ENCODE peak calls at places on chromosomes 2 and 18, in seven cellular contexts. A is IMR-90, I is neuronal stem cell, E is mesendoderm, C is mesenchymal stem cell, V is H1, O is trophoblast cell. X is an unnamed sample.

GRCh38 chr2:101566632-101567228 is 91.8 kb upstream of the RFX8 start:
- DNase-seq in V (no peak), A (no peak), C (no peak), E (no peak), I (no peak), O (no peak), X (no peak)

GRCh38 chr2:184598313-184599053 is at the start of gene ZNF804A:
- DNase-seq in C (peak), I (peak), O (peak), A (peak), V (no peak), E (peak), X (peak)

GRCh38 chr2:11155326-11156059 is at the start of gene SLC66A3:
- DNase-seq in C (peak), A (peak), V (peak), E (peak), O (peak), I (peak), X (no peak)

GRCh38 chr2:110149330-110150220 is 34.0 kb upstream of the MALL start:
- DNase-seq in I (no peak), C (peak), E (no peak), A (peak), V (no peak), O (no peak), X (no peak)

GRCh38 chr2:54456526-54457325 is 599 bp downstream of the SPTBN1 start:
- DNase-seq in E (peak), O (no peak), A (peak), C (peak), V (no peak), I (peak), X (peak)

GRCh38 chr2:222076978-222077690 is 221.7 kb downstream of the PAX3 start:
- DNase-seq in A (no peak), V (no peak), I (no peak), C (no peak), O (no peak), E (no peak), X (no peak)

GRCh38 chr2:97726311-97727064 is 13.1 kb downstream of the ZAP70 start:
- DNase-seq in V (no peak), C (peak), I (no peak), A (peak), E (no peak), O (no peak), X (no peak)

GRCh38 chr2:57160976-57161375 is 885.6 kb upstream of the VRK2 start:
- DNase-seq in V (no peak), O (no peak), C (peak), I (no peak), E (no peak), A (no peak), X (no peak)

GRCh38 chr2:152627010-152627957 is 90.0 kb downstream of the PRPF40A start:
- DNase-seq in A (peak), V (no peak), O (no peak), I (no peak), C (peak), E (peak), X (no peak)

GRCh38 chr18:3297025-3297984 is 35.4 kb downstream of the MYL12B start:
- DNase-seq in E (peak), I (peak), C (peak), O (peak), V (peak), A (peak), X (peak)

GRCh38 chr2:113370478-113371091 is 66.9 kb upstream of the ZNG1B start:
- DNase-seq in A (peak), I (peak), O (peak), E (peak), C (peak), V (peak), X (peak)

GRCh38 chr2:200862532-200863000 is 1.9 kb downstream of the CLK1 start:
- DNase-seq in E (peak), A (peak), I (no peak), V (no peak), C (peak), O (peak), X (no peak)

GRCh38 chr2:67462741-67463496 is 65.8 kb downstream of the ETAA1 start:
- DNase-seq in V (no peak), O (no peak), A (no peak), I (no peak), C (no peak), E (no peak), X (no peak)

GRCh38 chr2:25103287-25103871 is 61.5 kb downstream of the EFR3B start:
- DNase-seq in O (no peak), A (peak), V (no peak), E (no peak), C (peak), I (no peak), X (no peak)

GRCh38 chr2:106644623-106645022 is 157.5 kb downstream of the CD8B2 start:
- DNase-seq in I (no peak), A (no peak), C (no peak), V (no peak), O (no peak), E (no peak), X (no peak)

GRCh38 chr2:106649306-106649705 is 162.1 kb downstream of the CD8B2 start:
- DNase-seq in V (no peak), E (no peak), C (peak), O (peak), I (no peak), A (no peak), X (no peak)
- H4K8ac ChIP-seq in V (no peak), E (no peak), C (no peak), O (no peak), I (no peak), A (no peak), X (no peak)

DNA sequence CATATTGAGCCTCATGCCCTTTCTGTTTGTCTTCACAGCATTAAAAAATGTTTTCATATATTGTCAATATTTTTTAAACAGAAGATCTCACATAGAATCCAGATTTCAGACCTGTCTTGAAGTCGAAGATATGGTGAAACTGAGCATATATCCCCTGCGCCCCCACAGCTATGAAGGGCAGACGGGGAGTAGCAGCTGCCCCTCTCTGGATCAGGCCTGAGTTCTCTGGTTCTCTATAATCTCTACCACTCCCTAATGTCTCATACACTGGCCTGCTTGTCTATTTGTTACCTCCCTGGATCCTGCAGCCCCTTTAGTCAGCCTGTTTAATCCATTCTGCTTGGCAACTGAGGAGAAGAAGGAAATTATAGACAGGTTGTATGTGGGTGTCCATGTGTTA is 122.4 kb downstream of the LNPK start:
- DNase-seq in E (no peak), I (no peak), V (no peak), O (no peak), C (no peak), A (no peak), X (no peak)
- H2AK5ac ChIP-seq in E (no peak), I (no peak), V (no peak), O (no peak), C (no peak), A (no peak), X (no peak)

GRCh38 chr2:204574473-204574872 is 29.2 kb downstream of the PARD3B start:
- DNase-seq in O (no peak), I (no peak), V (no peak), C (peak), E (no peak), A (peak), X (no peak)

GRCh38 chr2:204578928-204579598 is 33.8 kb downstream of the PARD3B start:
- DNase-seq in V (no peak), A (no peak), O (no peak), C (no peak), E (no peak), I (no peak), X (no peak)

GRCh38 chr2:204576580-204576979 is 31.3 kb downstream of the PARD3B start:
- DNase-seq in O (no peak), E (no peak), V (no peak), A (peak), C (no peak), I (no peak), X (no peak)

GRCh38 chr2:204571911-204572310 is 26.6 kb downstream of the PARD3B start:
- DNase-seq in C (no peak), A (no peak), O (no peak), I (no peak), V (no peak), E (no peak), X (no peak)

GRCh38 chr2:204575463-204575862 is 30.2 kb downstream of the PARD3B start:
- DNase-seq in O (no peak), A (no peak), I (no peak), E (no peak), V (no peak), C (no peak), X (no peak)
- H4K8ac ChIP-seq in O (no peak), A (no peak), I (no peak), E (no peak), V (no peak), C (no peak), X (no peak)

DNA sequence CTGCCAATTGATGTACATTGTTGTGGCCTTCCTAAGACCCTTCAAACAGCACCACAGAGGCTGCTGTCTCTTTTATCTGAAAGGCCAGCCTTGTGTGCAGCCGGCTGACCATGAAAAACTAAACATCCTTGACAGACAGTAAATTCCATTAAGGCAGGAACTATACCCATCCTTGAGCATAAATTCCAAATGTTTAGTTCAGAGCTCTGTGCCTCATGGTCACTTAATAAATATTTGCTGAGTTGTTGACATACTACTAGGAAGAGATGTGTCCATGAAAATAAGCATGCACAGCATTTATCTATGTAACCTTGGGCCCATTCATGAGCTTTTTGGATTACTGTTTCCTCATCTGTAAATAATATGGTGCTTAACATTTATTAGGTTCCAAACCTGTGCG is 424.8 kb downstream of the HRH4 start:
- DNase-seq in I (no peak), A (no peak), E (no peak), O (no peak), C (peak), V (no peak), X (no peak)
- H2AK5ac ChIP-seq in I (no peak), A (no peak), E (no peak), O (no peak), C (no peak), V (no peak), X (no peak)

DNA sequence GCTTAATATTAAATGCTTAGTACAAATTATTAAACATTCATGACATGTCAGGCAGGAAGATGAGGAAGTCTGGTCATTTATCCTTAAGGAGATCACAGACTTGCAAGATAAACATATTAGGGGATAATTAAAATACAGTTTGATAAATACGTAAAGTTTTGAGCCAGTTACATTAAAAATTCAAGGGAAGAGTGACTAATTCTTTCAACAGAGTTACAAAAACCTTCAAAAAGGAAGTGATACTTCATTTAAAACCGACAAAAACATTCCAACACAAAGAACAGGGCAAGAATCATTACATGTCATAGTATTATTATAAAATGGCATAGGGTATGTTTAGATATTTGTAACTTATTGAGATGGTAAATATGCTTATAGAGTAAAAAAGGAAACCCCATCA is 636.0 kb downstream of the NR4A2 start:
- DNase-seq in C (no peak), A (no peak), V (no peak), E (no peak), I (no peak), O (no peak), X (no peak)
- H4K8ac ChIP-seq in C (no peak), A (no peak), V (no peak), E (no peak), I (no peak), O (no peak), X (no peak)